ENCODE peak calls at places on chromosomes 5 and 9, in nine cellular contexts. One of them, this sample, is unnamed.
A peak's percentile ranks its signal among the peaks of the same experiment; 100 is the strongest.

GRCh38 chr5:53041071-53041692 is 52.0 kb downstream of the ITGA2 start:
- DNase-seq in M059J: peak; percentile 42
- DNase-seq in anterior cingulate cortex: no peak
- DNase-seq in NCI-H460: no peak
- DNase-seq in hypothalamus: no peak
- DNase-seq in smooth muscle cell of the brain vasculature: no peak
- DNase-seq in pons: peak; percentile 68
- DNase-seq in fibroblast of lung: peak; percentile 69
- DNase-seq in heart left ventricle: no peak
- DNase-seq in this sample: no peak

GRCh38 chr5:141094481-141095262 is at the start of gene PCDHB2:
- DNase-seq in heart left ventricle: peak; percentile 71
- DNase-seq in NCI-H460: peak; percentile 11
- DNase-seq in anterior cingulate cortex: no peak
- DNase-seq in hypothalamus: no peak
- DNase-seq in smooth muscle cell of the brain vasculature: no peak
- DNase-seq in pons: peak; percentile 15
- DNase-seq in M059J: peak; percentile 40
- DNase-seq in fibroblast of lung: peak; percentile 23
- DNase-seq in this sample: peak; percentile 65

GRCh38 chr5:10985091-10985490 is 224.1 kb upstream of the DAP start:
- DNase-seq in hypothalamus: no peak
- DNase-seq in smooth muscle cell of the brain vasculature: no peak
- DNase-seq in M059J: no peak
- DNase-seq in NCI-H460: no peak
- DNase-seq in anterior cingulate cortex: no peak
- DNase-seq in fibroblast of lung: no peak
- DNase-seq in pons: no peak
- DNase-seq in heart left ventricle: no peak
- DNase-seq in this sample: no peak

GRCh38 chr9:124386201-124386600 is 29.0 kb downstream of the PSMB7 start:
- DNase-seq in M059J: no peak
- DNase-seq in smooth muscle cell of the brain vasculature: no peak
- DNase-seq in hypothalamus: no peak
- DNase-seq in fibroblast of lung: no peak
- DNase-seq in heart left ventricle: no peak
- DNase-seq in pons: no peak
- DNase-seq in anterior cingulate cortex: no peak
- DNase-seq in NCI-H460: no peak
- DNase-seq in this sample: no peak

GRCh38 chr9:99130069-99130468 is 25.2 kb downstream of the TGFBR1 start:
- DNase-seq in M059J: no peak
- DNase-seq in NCI-H460: no peak
- DNase-seq in fibroblast of lung: no peak
- DNase-seq in anterior cingulate cortex: no peak
- DNase-seq in smooth muscle cell of the brain vasculature: no peak
- DNase-seq in hypothalamus: no peak
- DNase-seq in heart left ventricle: no peak
- DNase-seq in pons: no peak
- DNase-seq in this sample: no peak

GRCh38 chr5:119412828-119413227 is 39.5 kb upstream of the HSD17B4 start:
- DNase-seq in anterior cingulate cortex: no peak
- DNase-seq in smooth muscle cell of the brain vasculature: no peak
- DNase-seq in fibroblast of lung: no peak
- DNase-seq in heart left ventricle: no peak
- DNase-seq in pons: no peak
- DNase-seq in hypothalamus: no peak
- DNase-seq in NCI-H460: no peak
- DNase-seq in M059J: no peak
- DNase-seq in this sample: no peak

GRCh38 chr5:59845733-59846132 is 47.8 kb downstream of the PDE4D start:
- DNase-seq in NCI-H460: no peak
- DNase-seq in heart left ventricle: no peak
- DNase-seq in fibroblast of lung: peak; percentile 75
- DNase-seq in M059J: peak; percentile 63
- DNase-seq in anterior cingulate cortex: no peak
- DNase-seq in hypothalamus: no peak
- DNase-seq in smooth muscle cell of the brain vasculature: no peak
- DNase-seq in pons: no peak
- DNase-seq in this sample: no peak

GRCh38 chr5:143105216-143105905 is 298.1 kb downstream of the NR3C1 start:
- DNase-seq in smooth muscle cell of the brain vasculature: no peak
- DNase-seq in hypothalamus: no peak
- DNase-seq in fibroblast of lung: no peak
- DNase-seq in pons: no peak
- DNase-seq in anterior cingulate cortex: no peak
- DNase-seq in NCI-H460: no peak
- DNase-seq in heart left ventricle: no peak
- DNase-seq in M059J: no peak
- DNase-seq in this sample: no peak

GRCh38 chr9:123321874-123322770 is 33.9 kb upstream of the CRB2 start:
- DNase-seq in smooth muscle cell of the brain vasculature: no peak
- DNase-seq in pons: no peak
- DNase-seq in fibroblast of lung: no peak
- DNase-seq in NCI-H460: no peak
- DNase-seq in heart left ventricle: no peak
- DNase-seq in hypothalamus: no peak
- DNase-seq in anterior cingulate cortex: no peak
- DNase-seq in M059J: no peak
- DNase-seq in this sample: no peak

GRCh38 chr5:45038366-45038987 is 229.7 kb downstream of the MRPS30 start:
- DNase-seq in smooth muscle cell of the brain vasculature: no peak
- DNase-seq in fibroblast of lung: peak; percentile 3
- DNase-seq in NCI-H460: peak; percentile 13
- DNase-seq in pons: peak; percentile 58
- DNase-seq in hypothalamus: no peak
- DNase-seq in heart left ventricle: no peak
- DNase-seq in anterior cingulate cortex: no peak
- DNase-seq in M059J: peak; percentile 44
- DNase-seq in this sample: peak; percentile 6

GRCh38 chr5:133453825-133454224 is 158.5 kb downstream of the FSTL4 start:
- DNase-seq in heart left ventricle: no peak
- DNase-seq in anterior cingulate cortex: no peak
- DNase-seq in fibroblast of lung: no peak
- DNase-seq in pons: no peak
- DNase-seq in hypothalamus: no peak
- DNase-seq in NCI-H460: no peak
- DNase-seq in M059J: no peak
- DNase-seq in smooth muscle cell of the brain vasculature: no peak
- DNase-seq in this sample: no peak

GRCh38 chr9:112378441-112379176 is 1.3 kb upstream of the HSDL2 start:
- DNase-seq in smooth muscle cell of the brain vasculature: no peak
- DNase-seq in anterior cingulate cortex: no peak
- DNase-seq in heart left ventricle: peak; percentile 44
- DNase-seq in fibroblast of lung: peak; percentile 20
- DNase-seq in M059J: peak; percentile 48
- DNase-seq in NCI-H460: no peak
- DNase-seq in pons: no peak
- DNase-seq in hypothalamus: peak; percentile 3
- DNase-seq in this sample: no peak

GRCh38 chr5:148268556-148268955 is at the start of gene SPINK13:
- DNase-seq in heart left ventricle: no peak
- DNase-seq in pons: no peak
- DNase-seq in NCI-H460: peak; percentile 21
- DNase-seq in M059J: peak; percentile 73
- DNase-seq in fibroblast of lung: peak; percentile 86
- DNase-seq in smooth muscle cell of the brain vasculature: no peak
- DNase-seq in hypothalamus: no peak
- DNase-seq in anterior cingulate cortex: no peak
- DNase-seq in this sample: peak; percentile 35

GRCh38 chr5:43073597-43074546 is 33.8 kb upstream of the ANXA2R start:
- DNase-seq in heart left ventricle: no peak
- DNase-seq in smooth muscle cell of the brain vasculature: no peak
- DNase-seq in hypothalamus: no peak
- DNase-seq in M059J: peak; percentile 63
- DNase-seq in pons: peak; percentile 47
- DNase-seq in anterior cingulate cortex: no peak
- DNase-seq in NCI-H460: peak; percentile 54
- DNase-seq in fibroblast of lung: no peak
- DNase-seq in this sample: no peak

GRCh38 chr9:21770877-21771560 is 31.4 kb upstream of the MTAP start:
- DNase-seq in M059J: peak; percentile 90
- DNase-seq in pons: no peak
- DNase-seq in hypothalamus: no peak
- DNase-seq in smooth muscle cell of the brain vasculature: no peak
- DNase-seq in NCI-H460: no peak
- DNase-seq in fibroblast of lung: peak; percentile 94
- DNase-seq in heart left ventricle: no peak
- DNase-seq in anterior cingulate cortex: no peak
- DNase-seq in this sample: peak; percentile 19

GRCh38 chr5:147522435-147522834 is 12.6 kb upstream of the DPYSL3 start:
- DNase-seq in pons: no peak
- DNase-seq in fibroblast of lung: peak; percentile 86
- DNase-seq in anterior cingulate cortex: no peak
- DNase-seq in NCI-H460: no peak
- DNase-seq in heart left ventricle: no peak
- DNase-seq in hypothalamus: no peak
- DNase-seq in smooth muscle cell of the brain vasculature: no peak
- DNase-seq in M059J: peak; percentile 91
- DNase-seq in this sample: no peak

GRCh38 chr5:51731641-51732040 is 348.4 kb downstream of the ISL1 start:
- DNase-seq in hypothalamus: no peak
- DNase-seq in M059J: no peak
- DNase-seq in anterior cingulate cortex: no peak
- DNase-seq in heart left ventricle: no peak
- DNase-seq in NCI-H460: no peak
- DNase-seq in smooth muscle cell of the brain vasculature: no peak
- DNase-seq in pons: no peak
- DNase-seq in fibroblast of lung: no peak
- DNase-seq in this sample: no peak

GRCh38 chr9:95587071-95587964 is 70.5 kb upstream of the PTCH1 start:
- DNase-seq in heart left ventricle: no peak
- DNase-seq in pons: no peak
- DNase-seq in smooth muscle cell of the brain vasculature: no peak
- DNase-seq in fibroblast of lung: no peak
- DNase-seq in M059J: no peak
- DNase-seq in anterior cingulate cortex: no peak
- DNase-seq in hypothalamus: no peak
- DNase-seq in NCI-H460: no peak
- DNase-seq in this sample: no peak

GRCh38 chr5:176658007-176658599 is 10.8 kb downstream of the TSPAN17 start:
- DNase-seq in fibroblast of lung: peak; percentile 48
- DNase-seq in anterior cingulate cortex: peak; percentile 43
- DNase-seq in pons: peak; percentile 70
- DNase-seq in hypothalamus: no peak
- DNase-seq in M059J: peak; percentile 61
- DNase-seq in NCI-H460: peak; percentile 59
- DNase-seq in heart left ventricle: peak; percentile 78
- DNase-seq in smooth muscle cell of the brain vasculature: no peak
- DNase-seq in this sample: peak; percentile 78

GRCh38 chr9:93623736-93624135 is 47.4 kb downstream of the PHF2 start:
- DNase-seq in heart left ventricle: no peak
- DNase-seq in hypothalamus: no peak
- DNase-seq in smooth muscle cell of the brain vasculature: no peak
- DNase-seq in anterior cingulate cortex: no peak
- DNase-seq in pons: no peak
- DNase-seq in M059J: no peak
- DNase-seq in NCI-H460: no peak
- DNase-seq in fibroblast of lung: no peak
- DNase-seq in this sample: no peak

GRCh38 chr5:139982157-139982974 is 60.7 kb downstream of the NRG2 start:
- DNase-seq in M059J: peak; percentile 59
- DNase-seq in fibroblast of lung: peak; percentile 35
- DNase-seq in pons: no peak
- DNase-seq in hypothalamus: no peak
- DNase-seq in smooth muscle cell of the brain vasculature: no peak
- DNase-seq in anterior cingulate cortex: no peak
- DNase-seq in NCI-H460: no peak
- DNase-seq in heart left ventricle: peak; percentile 65
- DNase-seq in this sample: no peak

GRCh38 chr5:67983251-67983941 is 232.2 kb upstream of the PIK3R1 start:
- DNase-seq in pons: no peak
- DNase-seq in heart left ventricle: no peak
- DNase-seq in smooth muscle cell of the brain vasculature: no peak
- DNase-seq in fibroblast of lung: peak; percentile 88
- DNase-seq in hypothalamus: no peak
- DNase-seq in anterior cingulate cortex: no peak
- DNase-seq in M059J: peak; percentile 92
- DNase-seq in NCI-H460: no peak
- DNase-seq in this sample: peak; percentile 29

GRCh38 chr9:90290716-90291485 is 351.7 kb downstream of the DIRAS2 start:
- DNase-seq in NCI-H460: no peak
- DNase-seq in heart left ventricle: no peak
- DNase-seq in M059J: no peak
- DNase-seq in smooth muscle cell of the brain vasculature: no peak
- DNase-seq in pons: no peak
- DNase-seq in hypothalamus: no peak
- DNase-seq in anterior cingulate cortex: no peak
- DNase-seq in fibroblast of lung: peak; percentile 35
- DNase-seq in this sample: no peak

GRCh38 chr9:114166103-114166470 is 10.8 kb downstream of the COL27A1 start:
- DNase-seq in anterior cingulate cortex: no peak
- DNase-seq in hypothalamus: no peak
- DNase-seq in fibroblast of lung: no peak
- DNase-seq in NCI-H460: no peak
- DNase-seq in M059J: no peak
- DNase-seq in heart left ventricle: no peak
- DNase-seq in pons: no peak
- DNase-seq in smooth muscle cell of the brain vasculature: no peak
- DNase-seq in this sample: no peak

GRCh38 chr5:68122439-68122906 is 93.1 kb upstream of the PIK3R1 start:
- DNase-seq in hypothalamus: no peak
- DNase-seq in M059J: no peak
- DNase-seq in NCI-H460: no peak
- DNase-seq in smooth muscle cell of the brain vasculature: no peak
- DNase-seq in anterior cingulate cortex: no peak
- DNase-seq in fibroblast of lung: no peak
- DNase-seq in heart left ventricle: no peak
- DNase-seq in pons: no peak
- DNase-seq in this sample: no peak

GRCh38 chr5:142976861-142977260 is 206.7 kb downstream of the ARHGAP26 start:
- DNase-seq in fibroblast of lung: peak; percentile 34
- DNase-seq in hypothalamus: no peak
- DNase-seq in smooth muscle cell of the brain vasculature: no peak
- DNase-seq in heart left ventricle: no peak
- DNase-seq in pons: no peak
- DNase-seq in NCI-H460: no peak
- DNase-seq in anterior cingulate cortex: no peak
- DNase-seq in M059J: peak; percentile 81
- DNase-seq in this sample: no peak

GRCh38 chr9:4269872-4270271 is 30.0 kb downstream of the GLIS3 start:
- DNase-seq in NCI-H460: no peak
- DNase-seq in fibroblast of lung: peak; percentile 15
- DNase-seq in heart left ventricle: no peak
- DNase-seq in hypothalamus: no peak
- DNase-seq in anterior cingulate cortex: no peak
- DNase-seq in M059J: no peak
- DNase-seq in smooth muscle cell of the brain vasculature: no peak
- DNase-seq in pons: no peak
- DNase-seq in this sample: no peak

GRCh38 chr5:132369012-132369470 is 469 bp upstream of the SLC22A5 start:
- DNase-seq in smooth muscle cell of the brain vasculature: no peak
- DNase-seq in anterior cingulate cortex: no peak
- DNase-seq in hypothalamus: no peak
- DNase-seq in heart left ventricle: no peak
- DNase-seq in M059J: no peak
- DNase-seq in fibroblast of lung: no peak
- DNase-seq in pons: no peak
- DNase-seq in NCI-H460: no peak
- DNase-seq in this sample: no peak

GRCh38 chr9:76756273-76756650 is 8.0 kb upstream of the PCA3 start:
- DNase-seq in anterior cingulate cortex: peak; percentile 2
- DNase-seq in M059J: peak; percentile 25
- DNase-seq in pons: peak; percentile 61
- DNase-seq in heart left ventricle: no peak
- DNase-seq in hypothalamus: no peak
- DNase-seq in fibroblast of lung: peak; percentile 26
- DNase-seq in NCI-H460: peak; percentile 20
- DNase-seq in smooth muscle cell of the brain vasculature: no peak
- DNase-seq in this sample: peak; percentile 39